ENCODE peak calls at places on chromosomes 16 and 17, in seven cellular contexts. M is AG10803, C is fibroblast of mammary gland, Z is fibroblast of the aortic adventitia, W is endothelial cell of umbilical vein, I is GM23248, S is right cardiac atrium. V is an unnamed sample.

GRCh38 chr17:81823800-81824550 is 9.1 kb downstream of the MCRIP1 start:
- DNase-seq in M (no peak), C (no peak), Z (no peak), W (no peak), I (no peak), S (no peak), V (no peak)

GRCh38 chr17:17208013-17208412 is 1.9 kb upstream of the PLD6 start:
- DNase-seq in M (no peak), C (no peak), Z (no peak), W (no peak), I (no peak), S (no peak), V (no peak)

GRCh38 chr16:9302102-9302501 is 210.7 kb downstream of the HAPSTR1 start:
- DNase-seq in M (no peak), C (no peak), Z (no peak), W (no peak), I (no peak), S (no peak), V (no peak)

GRCh38 chr17:47423406-47424295 is 99.9 kb downstream of the EFCAB13 start:
- DNase-seq in M (no peak), C (no peak), Z (no peak), W (peak), I (no peak), S (peak), V (no peak)

GRCh38 chr17:44926841-44927525 is 11.7 kb upstream of the GFAP start:
- DNase-seq in M (no peak), C (no peak), Z (no peak), W (no peak), I (no peak), S (no peak), V (no peak)

GRCh38 chr16:64983983-64984382 is 137.9 kb downstream of the CDH11 start:
- DNase-seq in M (peak), C (peak), Z (peak), W (peak), I (peak), S (peak), V (peak)

GRCh38 chr17:76054112-76054476 is 18.2 kb downstream of the SRP68 start:
- DNase-seq in M (no peak), C (peak), Z (peak), W (no peak), I (peak), S (no peak), V (peak)

GRCh38 chr16:3170440-3171180 is 17.4 kb upstream of the OR1F1 start:
- DNase-seq in M (no peak), C (no peak), Z (no peak), W (no peak), I (peak), S (no peak), V (no peak)

GRCh38 chr16:71867934-71868333 is 16.0 kb downstream of the ZNF821 start:
- DNase-seq in M (no peak), C (no peak), Z (no peak), W (no peak), I (no peak), S (no peak), V (no peak)

GRCh38 chr16:54123766-54124165 is 162.8 kb downstream of the IRX3 start:
- DNase-seq in M (peak), C (no peak), Z (no peak), W (no peak), I (no peak), S (no peak), V (no peak)

GRCh38 chr16:12188674-12189249 is 212.2 kb downstream of the SNX29 start:
- DNase-seq in M (peak), C (no peak), Z (peak), W (no peak), I (peak), S (no peak), V (no peak)

GRCh38 chr16:61862756-61863155 is 173.5 kb downstream of the CDH8 start:
- DNase-seq in M (no peak), C (no peak), Z (no peak), W (no peak), I (no peak), S (no peak), V (no peak)

GRCh38 chr16:55506083-55506482 is 2.8 kb upstream of the LPCAT2 start:
- DNase-seq in M (no peak), C (no peak), Z (no peak), W (no peak), I (no peak), S (no peak), V (no peak)

GRCh38 chr17:33082529-33083148 is 91.0 kb downstream of the SPACA3 start:
- DNase-seq in M (no peak), C (no peak), Z (no peak), W (no peak), I (no peak), S (no peak), V (no peak)

GRCh38 chr17:2238432-2239169 is 65.0 kb downstream of the SMG6 start:
- DNase-seq in M (no peak), C (no peak), Z (no peak), W (peak), I (peak), S (peak), V (no peak)

GRCh38 chr16:88315543-88316105 is 67.1 kb upstream of the ZNF469 start:
- DNase-seq in M (peak), C (peak), Z (peak), W (peak), I (peak), S (peak), V (peak)

GRCh38 chr17:1731194-1731506 is 6.6 kb downstream of the WDR81 start:
- DNase-seq in M (no peak), C (no peak), Z (no peak), W (no peak), I (no peak), S (no peak), V (no peak)

GRCh38 chr16:4071686-4072561 is 44.3 kb downstream of the ADCY9 start:
- DNase-seq in M (no peak), C (peak), Z (no peak), W (no peak), I (no peak), S (no peak), V (peak)

GRCh38 chr17:73564856-73565255 is 79.4 kb downstream of the SDK2 start:
- DNase-seq in M (peak), C (peak), Z (no peak), W (no peak), I (no peak), S (no peak), V (no peak)

GRCh38 chr17:63491413-63491812 is 14.6 kb downstream of the ACE start:
- DNase-seq in M (no peak), C (no peak), Z (no peak), W (no peak), I (no peak), S (no peak), V (no peak)

GRCh38 chr17:35799942-35800341 is 4.5 kb upstream of the MMP28 start:
- DNase-seq in M (peak), C (no peak), Z (peak), W (peak), I (peak), S (peak), V (peak)

GRCh38 chr17:27994586-27994985 is 47.9 kb upstream of the NLK start:
- DNase-seq in M (no peak), C (no peak), Z (no peak), W (no peak), I (no peak), S (no peak), V (no peak)

GRCh38 chr17:75138519-75138918 is 7.0 kb upstream of the NT5C start:
- DNase-seq in M (no peak), C (no peak), Z (no peak), W (no peak), I (no peak), S (no peak), V (no peak)

GRCh38 chr17:6374761-6375312 is 60.1 kb downstream of the AIPL1 start:
- DNase-seq in M (peak), C (peak), Z (peak), W (peak), I (peak), S (no peak), V (peak)

GRCh38 chr16:90032664-90033346 is 13.5 kb upstream of the DBNDD1 start:
- DNase-seq in M (peak), C (peak), Z (peak), W (no peak), I (peak), S (no peak), V (peak)

GRCh38 chr17:40016692-40017000 is 1.4 kb downstream of the CSF3 start:
- DNase-seq in M (no peak), C (no peak), Z (no peak), W (no peak), I (no peak), S (no peak), V (no peak)

GRCh38 chr17:40015998-40016691 is 905 bp downstream of the CSF3 start:
- DNase-seq in M (no peak), C (no peak), Z (no peak), W (no peak), I (no peak), S (no peak), V (no peak)

GRCh38 chr17:40015005-40015997 is at the start of gene CSF3:
- DNase-seq in M (no peak), C (peak), Z (peak), W (peak), I (no peak), S (peak), V (no peak)

GRCh38 chr17:40017422-40018080 is 2.3 kb downstream of the CSF3 start:
- DNase-seq in M (no peak), C (peak), Z (no peak), W (no peak), I (no peak), S (peak), V (no peak)

DNA sequence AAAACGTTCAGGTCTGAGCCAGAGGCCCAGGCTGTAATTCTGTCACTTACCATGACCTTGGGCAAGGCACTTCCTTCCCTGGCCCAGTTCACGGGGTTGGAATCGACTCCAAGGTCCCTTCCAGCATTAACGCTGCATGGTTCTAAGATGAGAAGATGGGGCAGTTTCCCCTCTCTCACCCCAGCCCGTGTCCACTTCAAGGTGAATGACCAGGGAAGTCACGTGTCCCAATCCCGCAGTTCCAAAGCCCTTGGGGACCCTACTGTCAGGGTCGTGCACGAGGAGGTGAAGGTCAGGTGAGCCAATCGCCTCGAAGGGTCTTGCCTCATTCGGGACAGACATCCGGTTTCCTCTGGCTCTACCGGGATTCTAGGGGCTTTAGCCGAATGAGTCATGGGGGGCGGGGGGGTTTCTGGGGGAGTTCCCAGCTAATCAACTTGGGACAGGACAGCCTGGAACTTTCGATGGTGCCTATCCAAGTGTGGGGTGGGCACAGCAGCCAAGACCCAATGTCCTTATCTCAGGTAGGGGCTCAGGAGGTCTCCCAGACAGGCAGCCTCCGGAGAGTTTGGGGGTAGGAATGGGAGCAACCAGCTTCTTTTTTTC is 762 bp upstream of the CSF3 start:
- DNase-seq in M (no peak), C (peak), Z (no peak), W (peak), I (no peak), S (peak), V (no peak)
- H3K4me3 ChIP-seq in M (no peak), C (no peak), Z (no peak), W (no peak), I (no peak), S (no peak), V (no peak)

DNA sequence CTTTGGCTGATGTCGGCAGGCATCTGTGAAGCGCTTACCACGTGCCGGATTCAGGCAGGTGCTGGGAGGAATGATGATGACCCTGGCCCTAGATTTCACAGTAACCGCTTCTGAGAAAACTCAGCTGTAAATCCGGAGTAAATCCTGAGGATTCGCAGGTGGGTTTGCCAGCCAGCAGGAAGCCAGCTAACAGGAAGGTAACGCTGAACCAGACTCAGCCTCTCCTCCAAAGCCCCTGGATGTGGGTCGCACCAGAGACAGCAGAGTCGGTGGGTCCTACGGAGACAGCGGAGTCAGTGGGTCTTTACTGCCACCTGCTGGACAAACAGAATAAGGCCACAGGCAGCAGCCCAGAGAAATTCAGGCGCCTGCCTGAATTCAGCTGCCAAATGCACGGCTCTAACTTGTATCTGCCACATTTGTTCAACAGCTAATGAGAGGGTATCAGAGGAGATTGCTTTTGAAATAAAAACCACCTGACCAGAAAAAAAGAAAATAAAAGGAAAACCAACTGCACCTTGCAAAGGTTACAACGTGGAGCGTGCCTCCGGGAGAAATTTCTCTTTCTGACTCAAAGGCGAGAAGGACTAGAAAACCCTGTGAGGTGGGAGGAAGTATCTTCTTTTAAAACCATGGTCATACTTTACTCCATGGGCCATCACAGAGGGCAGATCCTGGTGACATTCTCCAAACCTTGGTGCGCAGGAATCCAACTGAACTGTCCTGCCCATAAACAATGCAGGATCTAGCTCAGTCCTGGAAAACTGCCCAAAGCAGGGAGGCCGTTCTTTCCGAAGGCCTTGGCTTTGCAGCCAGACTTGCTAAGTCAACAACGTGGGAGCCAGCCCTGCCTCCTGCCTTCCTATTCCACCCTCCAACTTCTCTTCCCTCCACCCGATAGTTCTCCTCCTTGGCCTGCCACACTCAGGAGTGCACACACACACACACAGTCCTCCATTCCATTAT is 16.3 kb downstream of the COPRS start:
- DNase-seq in M (peak), C (peak), Z (peak), W (peak), I (peak), S (peak), V (peak)
- H3K4me3 ChIP-seq in M (peak), C (peak), Z (peak), W (no peak), I (peak), S (peak), V (no peak)

GRCh38 chr17:38601539-38602351 is 4.0 kb downstream of the SRCIN1 start:
- DNase-seq in M (no peak), C (no peak), Z (peak), W (no peak), I (no peak), S (no peak), V (no peak)
- H3K4me3 ChIP-seq in M (no peak), C (no peak), Z (no peak), W (no peak), I (no peak), S (no peak), V (no peak)

GRCh38 chr16:11105038-11105903 is 150.7 kb downstream of the SOCS1 start:
- DNase-seq in M (peak), C (peak), Z (peak), W (peak), I (peak), S (peak), V (peak)
- H3K4me3 ChIP-seq in M (no peak), C (no peak), Z (no peak), W (no peak), I (peak), S (no peak), V (no peak)

DNA sequence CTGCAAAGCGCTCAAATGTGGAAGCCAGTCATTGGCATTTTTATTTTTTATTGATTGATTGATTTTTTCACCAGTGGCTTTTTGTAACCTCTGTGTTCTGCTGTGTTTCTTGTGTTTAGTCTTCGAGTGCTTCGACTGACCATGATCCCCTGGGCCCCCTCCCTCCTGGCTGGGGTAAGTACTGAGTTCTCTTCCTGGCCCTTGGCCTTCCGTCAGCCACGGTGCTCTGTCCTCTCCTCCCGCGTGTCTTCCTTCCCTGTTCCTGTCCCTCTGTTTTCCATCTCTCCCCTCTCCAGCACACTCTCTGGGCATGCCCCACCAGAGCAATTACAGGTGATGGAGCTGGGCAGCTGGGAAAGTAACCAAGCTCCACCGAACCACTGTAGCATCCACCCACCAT is 25.8 kb upstream of the CLEC18A start:
- DNase-seq in M (no peak), C (no peak), Z (no peak), W (no peak), I (no peak), S (no peak), V (no peak)
- H3K4me3 ChIP-seq in M (peak), C (peak), Z (peak), W (no peak), I (peak), S (peak), V (no peak)

DNA sequence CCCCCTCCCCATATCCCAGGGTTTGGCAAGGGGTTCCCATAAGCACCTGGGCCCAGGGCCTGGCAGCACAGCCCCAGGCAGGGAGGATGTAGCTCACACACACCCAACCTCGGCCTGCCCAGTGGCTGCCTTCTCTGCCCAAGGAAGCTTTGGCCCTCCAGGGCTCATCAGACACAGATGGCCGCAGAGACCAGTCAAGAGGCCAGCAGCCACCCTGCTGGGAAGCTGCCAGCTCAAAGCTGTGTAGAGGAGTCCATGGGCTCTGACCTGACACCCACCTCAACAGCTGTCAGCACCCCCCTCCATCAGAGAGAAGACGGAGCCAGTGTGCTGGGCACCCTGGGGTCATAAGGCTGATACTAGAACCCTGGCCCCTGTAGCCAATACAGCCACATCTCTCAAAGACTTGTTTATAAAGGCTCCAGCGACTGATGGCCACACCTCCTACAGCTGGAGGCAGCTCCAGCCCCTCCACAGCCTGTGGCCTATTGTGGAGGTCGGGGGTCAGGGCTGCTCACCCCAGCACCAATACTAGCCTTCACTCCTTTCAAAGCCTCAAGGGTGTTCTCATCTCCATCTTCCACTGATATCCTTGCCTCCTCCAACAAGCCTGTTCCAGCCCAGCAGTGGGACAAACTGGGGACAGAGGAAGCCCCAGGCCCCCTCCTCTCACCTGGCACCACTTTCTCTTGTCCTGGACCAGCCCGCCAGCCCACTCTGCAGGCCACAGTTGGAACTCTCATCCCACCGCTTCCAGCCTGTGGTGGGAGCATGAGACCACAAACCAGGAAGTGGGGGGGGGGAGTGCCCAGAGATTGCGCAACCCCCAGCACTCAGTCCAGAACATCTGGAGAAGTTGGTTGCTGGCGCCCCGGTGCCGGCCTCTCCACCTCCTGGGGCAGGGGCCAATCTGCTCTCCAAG is 2.2 kb upstream of the MPG start:
- DNase-seq in M (peak), C (peak), Z (peak), W (peak), I (peak), S (peak), V (peak)
- H3K4me3 ChIP-seq in M (peak), C (peak), Z (peak), W (no peak), I (peak), S (no peak), V (no peak)